ENCODE peak calls at places on chromosomes 4 and X, in four cellular contexts. One of them, this sample, is unnamed.
A peak's percentile ranks its signal among the peaks of the same experiment; 100 is the strongest.

GRCh38 chrX:1480082-1480785 is 27.5 kb upstream of the ASMTL start:
- DNase-seq in iris pigment epithelial cell: no peak
- DNase-seq in NCI-H345: no peak
- DNase-seq in activated CD4-positive, alpha-beta T cell treated with anti-CD3 and anti-CD28 coated beads, Interleukin-2, amount 50 U/mL, for 24 hours: no peak
- DNase-seq in this sample: no peak

GRCh38 chr4:41957634-41958033 is 22.4 kb downstream of the TMEM33 start:
- DNase-seq in iris pigment epithelial cell: peak; percentile 20
- DNase-seq in NCI-H345: no peak
- DNase-seq in activated CD4-positive, alpha-beta T cell treated with anti-CD3 and anti-CD28 coated beads, Interleukin-2, amount 50 U/mL, for 24 hours: no peak
- DNase-seq in this sample: peak; percentile 27

GRCh38 chr4:81432825-81433224 is 38.9 kb downstream of the RASGEF1B start:
- DNase-seq in iris pigment epithelial cell: no peak
- DNase-seq in NCI-H345: no peak
- DNase-seq in activated CD4-positive, alpha-beta T cell treated with anti-CD3 and anti-CD28 coated beads, Interleukin-2, amount 50 U/mL, for 24 hours: no peak
- DNase-seq in this sample: peak; percentile 70

GRCh38 chr4:53196872-53197759 is 168.7 kb downstream of the SCFD2 start:
- DNase-seq in iris pigment epithelial cell: peak; percentile 92
- DNase-seq in NCI-H345: peak; percentile 46
- DNase-seq in activated CD4-positive, alpha-beta T cell treated with anti-CD3 and anti-CD28 coated beads, Interleukin-2, amount 50 U/mL, for 24 hours: peak; percentile 15
- DNase-seq in this sample: peak; percentile 79

GRCh38 chr4:151727365-151727764 is 33.4 kb downstream of the GATB start:
- DNase-seq in iris pigment epithelial cell: peak; percentile 7
- DNase-seq in NCI-H345: no peak
- DNase-seq in activated CD4-positive, alpha-beta T cell treated with anti-CD3 and anti-CD28 coated beads, Interleukin-2, amount 50 U/mL, for 24 hours: no peak
- DNase-seq in this sample: peak; percentile 89

GRCh38 chr4:139715721-139716391 is 50.2 kb downstream of the MGST2 start:
- DNase-seq in iris pigment epithelial cell: peak; percentile 53
- DNase-seq in NCI-H345: no peak
- DNase-seq in activated CD4-positive, alpha-beta T cell treated with anti-CD3 and anti-CD28 coated beads, Interleukin-2, amount 50 U/mL, for 24 hours: no peak
- DNase-seq in this sample: peak; percentile 41

GRCh38 chr4:96136056-96136455 is 296.2 kb downstream of the PDHA2 start:
- DNase-seq in iris pigment epithelial cell: peak; percentile 12
- DNase-seq in NCI-H345: no peak
- DNase-seq in activated CD4-positive, alpha-beta T cell treated with anti-CD3 and anti-CD28 coated beads, Interleukin-2, amount 50 U/mL, for 24 hours: no peak
- DNase-seq in this sample: no peak

GRCh38 chr4:137949746-137950145 is 292.4 kb downstream of the SLC7A11 start:
- DNase-seq in iris pigment epithelial cell: peak; percentile 63
- DNase-seq in NCI-H345: no peak
- DNase-seq in activated CD4-positive, alpha-beta T cell treated with anti-CD3 and anti-CD28 coated beads, Interleukin-2, amount 50 U/mL, for 24 hours: no peak
- DNase-seq in this sample: no peak

GRCh38 chr4:98468744-98469143 is 189.7 kb downstream of the TSPAN5 start:
- DNase-seq in iris pigment epithelial cell: peak; percentile 70
- DNase-seq in NCI-H345: no peak
- DNase-seq in activated CD4-positive, alpha-beta T cell treated with anti-CD3 and anti-CD28 coated beads, Interleukin-2, amount 50 U/mL, for 24 hours: no peak
- DNase-seq in this sample: no peak

GRCh38 chr4:95155759-95156451 is 392.9 kb downstream of the UNC5C start:
- DNase-seq in iris pigment epithelial cell: peak; percentile 66
- DNase-seq in NCI-H345: no peak
- DNase-seq in activated CD4-positive, alpha-beta T cell treated with anti-CD3 and anti-CD28 coated beads, Interleukin-2, amount 50 U/mL, for 24 hours: no peak
- DNase-seq in this sample: peak; percentile 46

GRCh38 chrX:81377329-81377728 is 175.4 kb downstream of the SH3BGRL start:
- DNase-seq in iris pigment epithelial cell: peak; percentile 28
- DNase-seq in NCI-H345: no peak
- DNase-seq in activated CD4-positive, alpha-beta T cell treated with anti-CD3 and anti-CD28 coated beads, Interleukin-2, amount 50 U/mL, for 24 hours: no peak
- DNase-seq in this sample: peak; percentile 25